ENCODE peak calls at places on chromosomes 6 and 20, in four cellular contexts. One of them, this sample, is unnamed.
A peak's percentile ranks its signal among the peaks of the same experiment; 100 is the strongest.

GRCh38 chr6:134678436-134678889 is 271.4 kb downstream of the ALDH8A1 start:
- DNase-seq in AG10803: no peak
- DNase-seq in SK-N-SH: no peak
- DNase-seq in mesendoderm: peak; percentile 21
- DNase-seq in this sample: peak; percentile 1

GRCh38 chr20:41717464-41717863 is 99.3 kb upstream of the CHD6 start:
- DNase-seq in AG10803: no peak
- DNase-seq in SK-N-SH: peak; percentile 26
- DNase-seq in mesendoderm: no peak
- DNase-seq in this sample: no peak

GRCh38 chr6:10759884-10760329 is 12.3 kb downstream of the TMEM14B start:
- DNase-seq in AG10803: peak; percentile 66
- DNase-seq in SK-N-SH: no peak
- DNase-seq in mesendoderm: no peak
- DNase-seq in this sample: peak; percentile 14

GRCh38 chr6:156883497-156884252 is 106.5 kb downstream of the ARID1B start:
- DNase-seq in AG10803: no peak
- DNase-seq in SK-N-SH: no peak
- DNase-seq in mesendoderm: no peak
- DNase-seq in this sample: no peak

GRCh38 chr6:56072856-56073255 is 174.5 kb downstream of the COL21A1 start:
- DNase-seq in AG10803: peak; percentile 30
- DNase-seq in SK-N-SH: no peak
- DNase-seq in mesendoderm: no peak
- DNase-seq in this sample: no peak

GRCh38 chr20:20786428-20786827 is 74.0 kb upstream of the RALGAPA2 start:
- DNase-seq in AG10803: no peak
- DNase-seq in SK-N-SH: no peak
- DNase-seq in mesendoderm: no peak
- DNase-seq in this sample: no peak

GRCh38 chr20:64038579-64039292 is 2.8 kb downstream of the C20orf204 start:
- DNase-seq in AG10803: peak; percentile 50
- DNase-seq in SK-N-SH: peak; percentile 92
- DNase-seq in mesendoderm: peak; percentile 78
- DNase-seq in this sample: peak; percentile 81

GRCh38 chr6:125512621-125513020 is 210.9 kb upstream of the HDDC2 start:
- DNase-seq in AG10803: no peak
- DNase-seq in SK-N-SH: no peak
- DNase-seq in mesendoderm: peak; percentile 61
- DNase-seq in this sample: no peak

GRCh38 chr6:135385299-135385698 is 112.2 kb downstream of the AHI1 start:
- DNase-seq in AG10803: no peak
- DNase-seq in SK-N-SH: no peak
- DNase-seq in mesendoderm: peak; percentile 52
- DNase-seq in this sample: no peak

This sample was measured in NCI-H2171.